ENCODE peak calls at places on chromosome 7, in five cellular contexts. T, C, F, V and G are unnamed samples.

GRCh38 chr7:102439963-102440795 is 6.8 kb downstream of the ORAI2 start:
- DNase-seq in T (no peak), V (peak; percentile 75), C (peak; percentile 76), F (no peak), G (no peak)

GRCh38 chr7:27165089-27165654 is at the start of gene HOXA9:
- DNase-seq in F (no peak), C (no peak), V (no peak), T (no peak), G (no peak)

GRCh38 chr7:517848-518629 is 1.6 kb downstream of the PDGFA start:
- DNase-seq in T (no peak), C (peak; percentile 66), F (no peak), V (peak; percentile 85), G (peak; percentile 60)

GRCh38 chr7:71504697-71505441 is 372.9 kb downstream of the GALNT17 start:
- DNase-seq in F (no peak), T (no peak), V (no peak), C (no peak), G (no peak)

GRCh38 chr7:30692438-30692837 is 10.2 kb upstream of the CRHR2 start:
- DNase-seq in C (no peak), T (no peak), V (no peak), F (no peak), G (no peak)

GRCh38 chr7:31160956-31161355 is 108.8 kb downstream of the ADCYAP1R1 start:
- DNase-seq in F (no peak), T (no peak), V (no peak), C (no peak), G (no peak)

GRCh38 chr7:139799586-139799985 is 21.8 kb upstream of the HIPK2 start:
- DNase-seq in F (no peak), T (no peak), C (no peak), V (peak; percentile 39), G (peak; percentile 73)

GRCh38 chr7:3805151-3805550 is 504.1 kb downstream of the SDK1 start:
- DNase-seq in T (no peak), C (no peak), F (no peak), V (peak; percentile 17), G (no peak)

GRCh38 chr7:83782628-83783027 is 133.7 kb upstream of the SEMA3E start:
- DNase-seq in C (no peak), V (no peak), T (no peak), F (no peak), G (no peak)

GRCh38 chr7:155584763-155585531 is 38.6 kb upstream of the CNPY1 start:
- DNase-seq in T (no peak), V (no peak), F (no peak), C (no peak), G (no peak)

GRCh38 chr7:69780377-69780776 is 182.1 kb downstream of the AUTS2 start:
- DNase-seq in T (no peak), F (no peak), V (no peak), C (no peak), G (no peak)

GRCh38 chr7:132116369-132116768 is 459.9 kb downstream of the PLXNA4 start:
- DNase-seq in F (no peak), C (no peak), V (no peak), T (no peak), G (no peak)

GRCh38 chr7:131546583-131547111 is 9.8 kb downstream of the PODXL start:
- DNase-seq in T (no peak), F (peak; percentile 26), V (no peak), C (no peak), G (no peak)

GRCh38 chr7:30750574-30751256 is 1.2 kb upstream of the INMT start:
- DNase-seq in C (peak; percentile 73), T (peak; percentile 82), V (peak; percentile 97), F (no peak), G (peak; percentile 45)

GRCh38 chr7:142279616-142280015 is 21.8 kb upstream of the PRSS58 start:
- DNase-seq in T (no peak), C (no peak), F (no peak), V (no peak), G (no peak)

GRCh38 chr7:24756545-24756988 is 697 bp downstream of the GSDME start:
- DNase-seq in F (no peak), T (no peak), V (no peak), C (no peak), G (peak; percentile 20)

GRCh38 chr7:23315366-23315765 is 16.2 kb downstream of the MALSU1 start:
- DNase-seq in C (no peak), F (no peak), V (peak; percentile 34), T (no peak), G (no peak)

GRCh38 chr7:28685291-28685659 is 272.9 kb downstream of the TRIL start:
- DNase-seq in F (no peak), V (no peak), C (peak; percentile 38), T (no peak), G (peak; percentile 76)

GRCh38 chr7:90119178-90119971 is 34.9 kb upstream of the STEAP1 start:
- DNase-seq in C (peak; percentile 16), V (peak; percentile 29), F (peak; percentile 2), T (no peak), G (peak; percentile 11)

GRCh38 chr7:96347471-96347870 is 25.6 kb upstream of the SLC25A13 start:
- DNase-seq in V (no peak), C (no peak), T (no peak), F (no peak), G (no peak)

GRCh38 chr7:139035588-139036353 is at the start of gene ZC3HAV1L:
- DNase-seq in T (peak; percentile 15), F (peak; percentile 50), V (peak; percentile 76), C (peak; percentile 61), G (no peak)

GRCh38 chr7:127413962-127414361 is 21.5 kb upstream of the ZNF800 start:
- DNase-seq in C (no peak), V (no peak), T (no peak), F (no peak), G (no peak)

GRCh38 chr7:77349141-77349540 is 67.0 kb downstream of the GSAP start:
- DNase-seq in T (no peak), F (no peak), C (no peak), V (peak; percentile 49), G (no peak)

GRCh38 chr7:148609045-148609725 is 18.6 kb downstream of the C7orf33 start:
- DNase-seq in C (no peak), V (peak; percentile 30), F (no peak), T (no peak), G (no peak)

GRCh38 chr7:142188846-142189245 is 69.0 kb downstream of the PRSS58 start:
- DNase-seq in C (no peak), V (no peak), T (no peak), F (no peak), G (peak; percentile 37)